ENCODE peak calls at places on chromosomes 7 and 10, in six cellular contexts. W is left ventricle myocardium inferior, Z is HL-60, H is brain microvascular endothelial cell, E is adrenal gland, S is cardiac muscle cell. F is an unnamed sample.

GRCh38 chr7:79461660-79462059 is 8.2 kb upstream of the MAGI2 start:
- DNase-seq in W (no peak), Z (no peak), H (peak; percentile 66), E (no peak), S (no peak), F (no peak)

GRCh38 chr7:132655071-132655761 is 78.9 kb upstream of the PLXNA4 start:
- DNase-seq in W (peak; percentile 33), Z (peak; percentile 95), H (peak; percentile 52), E (peak; percentile 45), S (peak; percentile 12), F (no peak)

GRCh38 chr10:114684822-114685209 is 26.7 kb upstream of the ABLIM1 start:
- DNase-seq in W (no peak), Z (no peak), H (peak; percentile 72), E (no peak), S (no peak), F (peak; percentile 66)

GRCh38 chr7:74514131-74514591 is 60.5 kb downstream of the GTF2IRD1 start:
- DNase-seq in W (peak; percentile 29), Z (no peak), H (no peak), E (no peak), S (peak; percentile 85), F (no peak)

GRCh38 chr7:95636140-95636539 is 39.8 kb upstream of the PDK4 start:
- DNase-seq in W (no peak), Z (no peak), H (peak; percentile 3), E (no peak), S (no peak), F (no peak)

GRCh38 chr10:63757067-63757466 is 235.9 kb downstream of the REEP3 start:
- DNase-seq in W (no peak), Z (no peak), H (peak; percentile 5), E (no peak), S (no peak), F (no peak)

GRCh38 chr10:60388709-60389241 is 900 bp downstream of the ANK3 start:
- DNase-seq in W (no peak), Z (no peak), H (no peak), E (no peak), S (peak; percentile 15), F (no peak)

GRCh38 chr7:104758504-104758903 is 255.5 kb upstream of the KMT2E start:
- DNase-seq in W (no peak), Z (no peak), H (no peak), E (no peak), S (no peak), F (no peak)

GRCh38 chr10:5575482-5576153 is 50.9 kb downstream of the CALML3 start:
- DNase-seq in W (no peak), Z (no peak), H (no peak), E (no peak), S (no peak), F (no peak)

GRCh38 chr7:1569833-1570632 is at the start of gene PSMG3:
- DNase-seq in W (peak; percentile 92), Z (peak; percentile 92), H (peak; percentile 80), E (peak; percentile 91), S (peak; percentile 83), F (peak; percentile 23)

GRCh38 chr7:465710-466400 is 53.8 kb downstream of the PDGFA start:
- DNase-seq in W (no peak), Z (no peak), H (no peak), E (no peak), S (no peak), F (no peak)

GRCh38 chr7:121994625-121995410 is 121.9 kb downstream of the PTPRZ1 start:
- DNase-seq in W (no peak), Z (peak; percentile 48), H (peak; percentile 76), E (peak; percentile 70), S (peak; percentile 79), F (peak; percentile 16)

GRCh38 chr10:123166618-123167017 is 12.4 kb downstream of the BUB3 start:
- DNase-seq in W (no peak), Z (no peak), H (no peak), E (no peak), S (no peak), F (no peak)

GRCh38 chr7:98474558-98474957 is 73.7 kb upstream of the BAIAP2L1 start:
- DNase-seq in W (no peak), Z (no peak), H (no peak), E (no peak), S (no peak), F (no peak)

GRCh38 chr7:88254721-88255120 is 34.9 kb upstream of the SRI start:
- DNase-seq in W (no peak), Z (no peak), H (no peak), E (no peak), S (no peak), F (no peak)

GRCh38 chr10:77965294-77965693 is 38.7 kb upstream of the DLG5 start:
- DNase-seq in W (no peak), Z (no peak), H (peak; percentile 89), E (peak; percentile 56), S (no peak), F (peak; percentile 81)

GRCh38 chr7:29539471-29539870 is 24.2 kb upstream of the PRR15 start:
- DNase-seq in W (no peak), Z (no peak), H (no peak), E (no peak), S (no peak), F (no peak)

GRCh38 chr7:148588891-148589215 is 1.7 kb upstream of the C7orf33 start:
- DNase-seq in W (no peak), Z (no peak), H (no peak), E (no peak), S (no peak), F (no peak)

GRCh38 chr10:93160829-93161228 is 87.1 kb downstream of the CYP26A1 start:
- DNase-seq in W (no peak), Z (no peak), H (peak; percentile 73), E (peak; percentile 30), S (no peak), F (peak; percentile 74)

GRCh38 chr10:56012146-56012545 is 348.9 kb downstream of the ZWINT start:
- DNase-seq in W (no peak), Z (no peak), H (no peak), E (no peak), S (no peak), F (no peak)

GRCh38 chr10:70916241-70916640 is 27.9 kb upstream of the PCBD1 start:
- DNase-seq in W (no peak), Z (no peak), H (no peak), E (no peak), S (no peak), F (no peak)

GRCh38 chr10:86203162-86203905 is 163.3 kb downstream of the GRID1 start:
- DNase-seq in W (no peak), Z (no peak), H (peak; percentile 9), E (no peak), S (peak; percentile 85), F (no peak)

GRCh38 chr7:7793921-7794320 is 75.5 kb upstream of the RPA3 start:
- DNase-seq in W (no peak), Z (no peak), H (no peak), E (no peak), S (no peak), F (peak; percentile 80)

GRCh38 chr10:87658383-87658795 is 1.3 kb upstream of the PAPSS2 start:
- DNase-seq in W (no peak), Z (no peak), H (no peak), E (no peak), S (peak; percentile 46), F (no peak)

GRCh38 chr10:128373071-128373749 is 247.0 kb upstream of the MKI67 start:
- DNase-seq in W (no peak), Z (no peak), H (no peak), E (no peak), S (no peak), F (no peak)

GRCh38 chr7:55185321-55185802 is 166.5 kb downstream of the EGFR start:
- DNase-seq in W (no peak), Z (no peak), H (no peak), E (no peak), S (no peak), F (no peak)

GRCh38 chr10:107544706-107545520 is 380.4 kb upstream of the SORCS1 start:
- DNase-seq in W (no peak), Z (no peak), H (no peak), E (no peak), S (no peak), F (no peak)

GRCh38 chr7:40915061-40915460 is 780.3 kb downstream of the SUGCT start:
- DNase-seq in W (no peak), Z (no peak), H (peak; percentile 42), E (no peak), S (peak; percentile 17), F (no peak)

GRCh38 chr7:4707134-4707651 is 25.1 kb downstream of the FOXK1 start:
- DNase-seq in W (no peak), Z (no peak), H (no peak), E (no peak), S (no peak), F (no peak)

GRCh38 chr7:141649865-141650499 is 52.0 kb downstream of the DENND11 start:
- DNase-seq in W (no peak), Z (peak; percentile 53), H (peak; percentile 94), E (peak; percentile 85), S (peak; percentile 68), F (peak; percentile 57)

DNA sequence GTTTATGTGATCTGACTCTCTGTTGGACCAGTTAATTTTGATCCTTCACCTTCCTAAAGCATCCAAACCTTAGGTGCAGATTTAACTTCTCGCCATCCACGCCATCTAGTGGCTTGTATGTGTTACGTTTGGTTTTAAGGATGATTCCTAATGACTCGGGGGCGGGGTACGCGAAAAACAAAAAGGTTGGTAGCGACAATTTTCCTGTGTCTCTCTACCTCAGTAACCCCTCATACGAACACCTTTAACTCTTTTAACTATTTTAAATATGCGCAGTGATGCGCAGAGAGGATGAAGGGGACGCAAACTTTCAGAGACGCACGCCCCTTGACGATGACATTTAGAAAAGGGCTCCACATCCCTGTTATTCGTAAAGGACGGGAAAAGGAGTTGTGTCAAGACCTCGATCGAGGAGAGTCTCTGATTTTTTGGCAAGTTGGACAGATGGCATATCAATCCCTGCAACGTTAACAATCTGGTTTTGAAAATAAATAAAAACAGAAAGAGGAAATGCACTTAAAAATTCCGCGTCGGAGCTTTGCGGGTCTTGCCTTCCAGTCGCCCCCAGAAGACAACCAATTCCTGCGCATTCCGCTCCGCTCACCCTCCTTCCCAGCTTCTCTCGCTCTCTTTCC is 597 bp upstream of the KCND2 start:
- DNase-seq in W (no peak), Z (peak; percentile 32), H (peak; percentile 49), E (no peak), S (peak; percentile 70), F (no peak)
- H3K4me3 ChIP-seq in W (peak overlapping the region; percentile 62), Z (peak overlapping the region; percentile 36), H (peak overlapping the region; percentile 70), E (no peak overlapping the region), S (peak overlapping the region; percentile 35), F (peak overlapping the region; percentile 30)

GRCh38 chr7:158743219-158743618 is 38.6 kb upstream of the NCAPG2 start:
- DNase-seq in W (no peak), Z (no peak), H (no peak), E (no peak), S (no peak), F (no peak)
- TF ChIP-seq CTCF in W (no peak), Z (no peak), H (no peak), E (no peak), S (no peak), F (no peak)

GRCh38 chr7:151769189-151769821 is 107.6 kb downstream of the PRKAG2 start:
- DNase-seq in W (no peak), Z (no peak), H (no peak), E (no peak), S (no peak), F (no peak)
- H3K27me3 ChIP-seq in W (no peaks in the 10 kb centered on the region), Z (no peaks in the 10 kb centered on the region), H (peaks cover 8% of the 10 kb centered on the region), E (no peaks in the 10 kb centered on the region), S (no peaks in the 10 kb centered on the region), F (peaks cover 19% of the 10 kb centered on the region)

DNA sequence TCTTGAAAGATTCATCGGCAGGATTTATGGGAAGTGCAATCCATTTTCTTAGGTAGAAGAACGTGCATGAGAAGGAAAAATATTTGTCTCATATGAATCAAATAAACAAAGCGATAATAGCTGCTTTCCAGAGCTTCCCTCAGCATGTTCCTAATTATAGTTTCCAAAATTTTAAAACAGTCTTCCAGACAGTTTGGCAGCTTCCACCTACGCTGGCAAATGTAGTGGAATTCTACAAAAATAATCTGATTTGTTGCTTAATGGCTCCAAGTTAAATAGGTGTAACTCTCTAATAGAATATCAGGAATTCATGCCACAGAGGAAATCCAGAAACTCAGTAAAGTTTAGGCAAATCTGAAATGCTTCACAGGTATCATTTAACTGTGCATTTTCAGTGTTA is 23.3 kb upstream of the AGBL3 start:
- DNase-seq in W (no peak), Z (no peak), H (no peak), E (no peak), S (no peak), F (no peak)
- H3K4me3 ChIP-seq in W (no peak overlapping the region), Z (no peak overlapping the region), H (no peak overlapping the region), E (no peak overlapping the region), S (no peak overlapping the region), F (no peak overlapping the region)

F was measured in BJ.